ENCODE peak calls at places on chromosome 22, in eight cellular contexts. One of them, this sample, is unnamed.

GRCh38 chr22:34243023-34243422 is 322.7 kb upstream of the LARGE1 start:
- DNase-seq in cardiac fibroblast: no peak
- DNase-seq in NCI-H748 treated with DMSO at 0.1 percent for 48 hours: no peak
- DNase-seq in lower leg skin: no peak
- DNase-seq in activated naive CD4-positive, alpha-beta T cell treated with Interleukin-2 at 50 U/mL for 16 hours: no peak
- DNase-seq in HTR-8/SVneo: no peak
- DNase-seq in naive thymus-derived CD4-positive, alpha-beta T cell: no peak
- DNase-seq in KBM-7: no peak
- DNase-seq in this sample: no peak

GRCh38 chr22:50176850-50177536 is 6.5 kb downstream of the PANX2 start:
- DNase-seq in cardiac fibroblast: no peak
- DNase-seq in NCI-H748 treated with DMSO at 0.1 percent for 48 hours: no peak
- DNase-seq in lower leg skin: no peak
- DNase-seq in activated naive CD4-positive, alpha-beta T cell treated with Interleukin-2 at 50 U/mL for 16 hours: no peak
- DNase-seq in HTR-8/SVneo: no peak
- DNase-seq in naive thymus-derived CD4-positive, alpha-beta T cell: no peak
- DNase-seq in KBM-7: no peak
- DNase-seq in this sample: no peak

GRCh38 chr22:35258144-35258988 is 1.1 kb downstream of the HMGXB4 start:
- DNase-seq in cardiac fibroblast: peak
- DNase-seq in NCI-H748 treated with DMSO at 0.1 percent for 48 hours: no peak
- DNase-seq in lower leg skin: no peak
- DNase-seq in activated naive CD4-positive, alpha-beta T cell treated with Interleukin-2 at 50 U/mL for 16 hours: no peak
- DNase-seq in HTR-8/SVneo: peak
- DNase-seq in naive thymus-derived CD4-positive, alpha-beta T cell: no peak
- DNase-seq in KBM-7: peak
- DNase-seq in this sample: no peak

GRCh38 chr22:42889290-42889689 is 32.2 kb upstream of the ARFGAP3 start:
- DNase-seq in cardiac fibroblast: no peak
- DNase-seq in NCI-H748 treated with DMSO at 0.1 percent for 48 hours: no peak
- DNase-seq in lower leg skin: no peak
- DNase-seq in activated naive CD4-positive, alpha-beta T cell treated with Interleukin-2 at 50 U/mL for 16 hours: no peak
- DNase-seq in HTR-8/SVneo: no peak
- DNase-seq in naive thymus-derived CD4-positive, alpha-beta T cell: no peak
- DNase-seq in KBM-7: peak
- DNase-seq in this sample: no peak

GRCh38 chr22:36510966-36511881 is 4.4 kb upstream of the FOXRED2 start:
- DNase-seq in cardiac fibroblast: peak
- DNase-seq in NCI-H748 treated with DMSO at 0.1 percent for 48 hours: no peak
- DNase-seq in lower leg skin: no peak
- DNase-seq in activated naive CD4-positive, alpha-beta T cell treated with Interleukin-2 at 50 U/mL for 16 hours: peak
- DNase-seq in HTR-8/SVneo: peak
- DNase-seq in naive thymus-derived CD4-positive, alpha-beta T cell: no peak
- DNase-seq in KBM-7: peak
- DNase-seq in this sample: no peak

GRCh38 chr22:42462016-42462415 is 29.8 kb upstream of the NFAM1 start:
- DNase-seq in cardiac fibroblast: no peak
- DNase-seq in NCI-H748 treated with DMSO at 0.1 percent for 48 hours: peak
- DNase-seq in lower leg skin: no peak
- DNase-seq in activated naive CD4-positive, alpha-beta T cell treated with Interleukin-2 at 50 U/mL for 16 hours: no peak
- DNase-seq in HTR-8/SVneo: no peak
- DNase-seq in naive thymus-derived CD4-positive, alpha-beta T cell: no peak
- DNase-seq in KBM-7: no peak
- DNase-seq in this sample: no peak

GRCh38 chr22:46457502-46458488 is 79.6 kb downstream of the CELSR1 start:
- DNase-seq in cardiac fibroblast: peak
- DNase-seq in NCI-H748 treated with DMSO at 0.1 percent for 48 hours: no peak
- DNase-seq in lower leg skin: no peak
- DNase-seq in activated naive CD4-positive, alpha-beta T cell treated with Interleukin-2 at 50 U/mL for 16 hours: no peak
- DNase-seq in HTR-8/SVneo: peak
- DNase-seq in naive thymus-derived CD4-positive, alpha-beta T cell: no peak
- DNase-seq in KBM-7: no peak
- DNase-seq in this sample: no peak

GRCh38 chr22:28817919-28818859 is 17.8 kb upstream of the XBP1 start:
- DNase-seq in cardiac fibroblast: no peak
- DNase-seq in NCI-H748 treated with DMSO at 0.1 percent for 48 hours: no peak
- DNase-seq in lower leg skin: no peak
- DNase-seq in activated naive CD4-positive, alpha-beta T cell treated with Interleukin-2 at 50 U/mL for 16 hours: no peak
- DNase-seq in HTR-8/SVneo: no peak
- DNase-seq in naive thymus-derived CD4-positive, alpha-beta T cell: no peak
- DNase-seq in KBM-7: no peak
- DNase-seq in this sample: no peak

GRCh38 chr22:44437493-44438015 is 60.5 kb downstream of the RTL6 start:
- DNase-seq in cardiac fibroblast: peak
- DNase-seq in NCI-H748 treated with DMSO at 0.1 percent for 48 hours: no peak
- DNase-seq in lower leg skin: peak
- DNase-seq in activated naive CD4-positive, alpha-beta T cell treated with Interleukin-2 at 50 U/mL for 16 hours: no peak
- DNase-seq in HTR-8/SVneo: no peak
- DNase-seq in naive thymus-derived CD4-positive, alpha-beta T cell: no peak
- DNase-seq in KBM-7: no peak
- DNase-seq in this sample: no peak

GRCh38 chr22:50600541-50600940 is at the start of gene MAPK8IP2:
- DNase-seq in cardiac fibroblast: no peak
- DNase-seq in NCI-H748 treated with DMSO at 0.1 percent for 48 hours: peak
- DNase-seq in lower leg skin: no peak
- DNase-seq in activated naive CD4-positive, alpha-beta T cell treated with Interleukin-2 at 50 U/mL for 16 hours: peak
- DNase-seq in HTR-8/SVneo: no peak
- DNase-seq in naive thymus-derived CD4-positive, alpha-beta T cell: no peak
- DNase-seq in KBM-7: no peak
- DNase-seq in this sample: no peak

GRCh38 chr22:49964493-49965290 is 4.1 kb downstream of the PIM3 start:
- DNase-seq in cardiac fibroblast: no peak
- DNase-seq in NCI-H748 treated with DMSO at 0.1 percent for 48 hours: no peak
- DNase-seq in lower leg skin: peak
- DNase-seq in activated naive CD4-positive, alpha-beta T cell treated with Interleukin-2 at 50 U/mL for 16 hours: no peak
- DNase-seq in HTR-8/SVneo: no peak
- DNase-seq in naive thymus-derived CD4-positive, alpha-beta T cell: peak
- DNase-seq in KBM-7: no peak
- DNase-seq in this sample: peak

GRCh38 chr22:36743011-36743410 is 32.9 kb downstream of the IFT27 start:
- DNase-seq in cardiac fibroblast: no peak
- DNase-seq in NCI-H748 treated with DMSO at 0.1 percent for 48 hours: no peak
- DNase-seq in lower leg skin: peak
- DNase-seq in activated naive CD4-positive, alpha-beta T cell treated with Interleukin-2 at 50 U/mL for 16 hours: no peak
- DNase-seq in HTR-8/SVneo: no peak
- DNase-seq in naive thymus-derived CD4-positive, alpha-beta T cell: no peak
- DNase-seq in KBM-7: no peak
- DNase-seq in this sample: no peak

GRCh38 chr22:26894766-26895485 is 237.5 kb downstream of the MIAT start:
- DNase-seq in cardiac fibroblast: peak
- DNase-seq in NCI-H748 treated with DMSO at 0.1 percent for 48 hours: peak
- DNase-seq in lower leg skin: no peak
- DNase-seq in activated naive CD4-positive, alpha-beta T cell treated with Interleukin-2 at 50 U/mL for 16 hours: no peak
- DNase-seq in HTR-8/SVneo: peak
- DNase-seq in naive thymus-derived CD4-positive, alpha-beta T cell: no peak
- DNase-seq in KBM-7: no peak
- DNase-seq in this sample: peak

GRCh38 chr22:44425356-44425755 is 72.7 kb downstream of the RTL6 start:
- DNase-seq in cardiac fibroblast: no peak
- DNase-seq in NCI-H748 treated with DMSO at 0.1 percent for 48 hours: no peak
- DNase-seq in lower leg skin: peak
- DNase-seq in activated naive CD4-positive, alpha-beta T cell treated with Interleukin-2 at 50 U/mL for 16 hours: no peak
- DNase-seq in HTR-8/SVneo: no peak
- DNase-seq in naive thymus-derived CD4-positive, alpha-beta T cell: no peak
- DNase-seq in KBM-7: no peak
- DNase-seq in this sample: no peak

GRCh38 chr22:22030493-22031182 is 48.1 kb upstream of the TOP3B start:
- DNase-seq in cardiac fibroblast: peak
- DNase-seq in NCI-H748 treated with DMSO at 0.1 percent for 48 hours: no peak
- DNase-seq in lower leg skin: no peak
- DNase-seq in activated naive CD4-positive, alpha-beta T cell treated with Interleukin-2 at 50 U/mL for 16 hours: no peak
- DNase-seq in HTR-8/SVneo: no peak
- DNase-seq in naive thymus-derived CD4-positive, alpha-beta T cell: no peak
- DNase-seq in KBM-7: peak
- DNase-seq in this sample: no peak

GRCh38 chr22:44331881-44332714 is 19.3 kb upstream of the SHISAL1 start:
- DNase-seq in cardiac fibroblast: peak
- DNase-seq in NCI-H748 treated with DMSO at 0.1 percent for 48 hours: no peak
- DNase-seq in lower leg skin: no peak
- DNase-seq in activated naive CD4-positive, alpha-beta T cell treated with Interleukin-2 at 50 U/mL for 16 hours: no peak
- DNase-seq in HTR-8/SVneo: no peak
- DNase-seq in naive thymus-derived CD4-positive, alpha-beta T cell: no peak
- DNase-seq in KBM-7: peak
- DNase-seq in this sample: no peak

GRCh38 chr22:38871360-38872171 is 450 bp downstream of the CBX6 start:
- DNase-seq in cardiac fibroblast: no peak
- DNase-seq in NCI-H748 treated with DMSO at 0.1 percent for 48 hours: no peak
- DNase-seq in lower leg skin: peak
- DNase-seq in activated naive CD4-positive, alpha-beta T cell treated with Interleukin-2 at 50 U/mL for 16 hours: peak
- DNase-seq in HTR-8/SVneo: no peak
- DNase-seq in naive thymus-derived CD4-positive, alpha-beta T cell: peak
- DNase-seq in KBM-7: peak
- DNase-seq in this sample: no peak

GRCh38 chr22:50578776-50579310 is 616 bp upstream of the CPT1B start:
- DNase-seq in cardiac fibroblast: no peak
- DNase-seq in NCI-H748 treated with DMSO at 0.1 percent for 48 hours: no peak
- DNase-seq in lower leg skin: no peak
- DNase-seq in activated naive CD4-positive, alpha-beta T cell treated with Interleukin-2 at 50 U/mL for 16 hours: no peak
- DNase-seq in HTR-8/SVneo: no peak
- DNase-seq in naive thymus-derived CD4-positive, alpha-beta T cell: no peak
- DNase-seq in KBM-7: no peak
- DNase-seq in this sample: no peak

GRCh38 chr22:24190159-24190540 is 8.9 kb downstream of the SUSD2 start:
- DNase-seq in cardiac fibroblast: no peak
- DNase-seq in NCI-H748 treated with DMSO at 0.1 percent for 48 hours: no peak
- DNase-seq in lower leg skin: peak
- DNase-seq in activated naive CD4-positive, alpha-beta T cell treated with Interleukin-2 at 50 U/mL for 16 hours: no peak
- DNase-seq in HTR-8/SVneo: no peak
- DNase-seq in naive thymus-derived CD4-positive, alpha-beta T cell: no peak
- DNase-seq in KBM-7: no peak
- DNase-seq in this sample: no peak

GRCh38 chr22:27065259-27065658 is 407.9 kb downstream of the MIAT start:
- DNase-seq in cardiac fibroblast: no peak
- DNase-seq in NCI-H748 treated with DMSO at 0.1 percent for 48 hours: peak
- DNase-seq in lower leg skin: no peak
- DNase-seq in activated naive CD4-positive, alpha-beta T cell treated with Interleukin-2 at 50 U/mL for 16 hours: no peak
- DNase-seq in HTR-8/SVneo: no peak
- DNase-seq in naive thymus-derived CD4-positive, alpha-beta T cell: no peak
- DNase-seq in KBM-7: no peak
- DNase-seq in this sample: no peak

GRCh38 chr22:21866821-21867527 is 471 bp downstream of the MAPK1 start:
- DNase-seq in cardiac fibroblast: peak
- DNase-seq in NCI-H748 treated with DMSO at 0.1 percent for 48 hours: no peak
- DNase-seq in lower leg skin: peak
- DNase-seq in activated naive CD4-positive, alpha-beta T cell treated with Interleukin-2 at 50 U/mL for 16 hours: peak
- DNase-seq in HTR-8/SVneo: no peak
- DNase-seq in naive thymus-derived CD4-positive, alpha-beta T cell: no peak
- DNase-seq in KBM-7: peak
- DNase-seq in this sample: peak

GRCh38 chr22:46070215-46070721 is 80.1 kb upstream of the PPARA start:
- DNase-seq in cardiac fibroblast: peak
- DNase-seq in NCI-H748 treated with DMSO at 0.1 percent for 48 hours: peak
- DNase-seq in lower leg skin: peak
- DNase-seq in activated naive CD4-positive, alpha-beta T cell treated with Interleukin-2 at 50 U/mL for 16 hours: peak
- DNase-seq in HTR-8/SVneo: no peak
- DNase-seq in naive thymus-derived CD4-positive, alpha-beta T cell: no peak
- DNase-seq in KBM-7: no peak
- DNase-seq in this sample: peak

GRCh38 chr22:20956258-20957117 is 10.6 kb upstream of the AIFM3 start:
- DNase-seq in cardiac fibroblast: peak
- DNase-seq in NCI-H748 treated with DMSO at 0.1 percent for 48 hours: no peak
- DNase-seq in lower leg skin: no peak
- DNase-seq in activated naive CD4-positive, alpha-beta T cell treated with Interleukin-2 at 50 U/mL for 16 hours: no peak
- DNase-seq in HTR-8/SVneo: no peak
- DNase-seq in naive thymus-derived CD4-positive, alpha-beta T cell: no peak
- DNase-seq in KBM-7: peak
- DNase-seq in this sample: no peak

GRCh38 chr22:50627914-50628542 is at the start of gene ARSA:
- DNase-seq in cardiac fibroblast: peak
- DNase-seq in NCI-H748 treated with DMSO at 0.1 percent for 48 hours: peak
- DNase-seq in lower leg skin: peak
- DNase-seq in activated naive CD4-positive, alpha-beta T cell treated with Interleukin-2 at 50 U/mL for 16 hours: peak
- DNase-seq in HTR-8/SVneo: peak
- DNase-seq in naive thymus-derived CD4-positive, alpha-beta T cell: peak
- DNase-seq in KBM-7: peak
- DNase-seq in this sample: peak

This sample was measured in stimulated activated CD4-positive, alpha-beta T cell treated with anti-CD3 and anti-CD28 coated beads, Interleukin-1b, Interleukin-23, amount 100 ng/mL, for 48 hours.